ENCODE peak calls at places on chromosomes 6 and 20, in five cellular contexts. G, C, B, R and D are unnamed samples.

GRCh38 chr6:148177589-148178233 is 164.9 kb upstream of the SASH1 start:
- DNase-seq in G (peak), C (peak), B (peak), R (peak), D (no peak)

GRCh38 chr6:4008324-4009047 is 70.5 kb downstream of the FAM217A start:
- DNase-seq in G (peak), C (peak), B (no peak), R (peak), D (peak)

GRCh38 chr6:56693246-56693607 is 50.5 kb upstream of the DST start:
- DNase-seq in G (no peak), C (no peak), B (no peak), R (peak), D (no peak)

GRCh38 chr6:19988555-19988954 is 151.4 kb downstream of the ID4 start:
- DNase-seq in G (no peak), C (no peak), B (no peak), R (peak), D (peak)

GRCh38 chr6:116557863-116558262 is 4.3 kb downstream of the CALHM4 start:
- DNase-seq in G (peak), C (no peak), B (no peak), R (peak), D (peak)

GRCh38 chr6:81487489-81487888 is 265.0 kb downstream of the TENT5A start:
- DNase-seq in G (no peak), C (no peak), B (no peak), R (no peak), D (peak)

GRCh38 chr20:39004508-39004907 is 42.4 kb downstream of the DHX35 start:
- DNase-seq in G (no peak), C (no peak), B (no peak), R (no peak), D (no peak)

GRCh38 chr20:55888655-55889054 is 116.7 kb downstream of the CBLN4 start:
- DNase-seq in G (no peak), C (peak), B (no peak), R (no peak), D (peak)

GRCh38 chr20:3971145-3971544 is 44.2 kb downstream of the RNF24 start:
- DNase-seq in G (no peak), C (no peak), B (no peak), R (no peak), D (no peak)

GRCh38 chr6:7684843-7685242 is 41.1 kb upstream of the BMP6 start:
- DNase-seq in G (no peak), C (no peak), B (peak), R (no peak), D (no peak)

GRCh38 chr6:43435682-43436437 is 8.5 kb downstream of the ABCC10 start:
- DNase-seq in G (no peak), C (no peak), B (no peak), R (no peak), D (no peak)

GRCh38 chr6:116217069-116217468 is 36.8 kb downstream of the TSPYL4 start:
- DNase-seq in G (peak), C (no peak), B (no peak), R (peak), D (peak)

GRCh38 chr6:73487473-73487872 is 25.9 kb downstream of the MTO1 start:
- DNase-seq in G (no peak), C (no peak), B (no peak), R (no peak), D (no peak)

GRCh38 chr6:141131616-141132015 is 1001.1 kb upstream of the GJE1 start:
- DNase-seq in G (no peak), C (no peak), B (no peak), R (no peak), D (no peak)

GRCh38 chr6:72826033-72826432 is 204.2 kb downstream of the KCNQ5 start:
- DNase-seq in G (no peak), C (no peak), B (no peak), R (no peak), D (no peak)

GRCh38 chr6:69069881-69070280 is 434.8 kb downstream of the ADGRB3 start:
- DNase-seq in G (no peak), C (no peak), B (no peak), R (no peak), D (no peak)

GRCh38 chr6:151286192-151286591 is 46.4 kb downstream of the AKAP12 start:
- DNase-seq in G (no peak), C (no peak), B (no peak), R (no peak), D (no peak)

GRCh38 chr6:18350271-18350670 is 36.9 kb upstream of the RNF144B start:
- DNase-seq in G (no peak), C (no peak), B (no peak), R (no peak), D (no peak)

GRCh38 chr20:20465259-20465658 is 97.4 kb downstream of the INSM1 start:
- DNase-seq in G (no peak), C (no peak), B (no peak), R (no peak), D (peak)

GRCh38 chr20:50347568-50347981 is 156.9 kb downstream of the CEBPB start:
- DNase-seq in G (no peak), C (no peak), B (no peak), R (no peak), D (no peak)

DNA sequence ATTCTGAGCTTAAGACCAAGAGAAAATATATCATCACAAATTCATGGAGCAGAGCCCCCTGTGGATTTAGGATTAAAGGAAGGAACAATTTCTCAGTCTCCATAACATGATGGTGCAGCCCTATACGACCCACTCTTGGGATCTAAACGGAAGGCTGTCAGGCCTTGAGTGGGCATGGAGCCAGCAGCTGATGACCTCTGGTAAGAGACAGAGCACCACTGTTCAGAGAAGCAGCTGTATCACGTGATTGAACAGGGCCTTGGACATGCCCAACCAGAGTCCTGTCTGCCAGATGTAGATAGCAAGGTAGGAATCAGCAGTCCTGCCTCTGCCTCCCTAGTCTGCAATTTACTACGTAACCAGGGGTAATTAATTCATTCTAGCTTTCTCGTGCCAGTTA is 259.4 kb upstream of the POU3F2 start:
- DNase-seq in G (no peak), C (peak), B (no peak), R (peak), D (no peak)
- TF ChIP-seq JUND in G (no peak), C (no peak), B (no peak), R (no peak), D (no peak)

GRCh38 chr6:106788761-106789160 is 159.4 kb downstream of the QRSL1 start:
- DNase-seq in G (no peak), C (peak), B (no peak), R (no peak), D (no peak)

GRCh38 chr6:106790935-106791334 is 161.6 kb downstream of the QRSL1 start:
- DNase-seq in G (no peak), C (no peak), B (no peak), R (no peak), D (no peak)

GRCh38 chr6:106787327-106788196 is 158.2 kb downstream of the QRSL1 start:
- DNase-seq in G (no peak), C (no peak), B (no peak), R (peak), D (no peak)

GRCh38 chr6:106790146-106790770 is 160.9 kb downstream of the QRSL1 start:
- DNase-seq in G (no peak), C (no peak), B (no peak), R (peak), D (no peak)

DNA sequence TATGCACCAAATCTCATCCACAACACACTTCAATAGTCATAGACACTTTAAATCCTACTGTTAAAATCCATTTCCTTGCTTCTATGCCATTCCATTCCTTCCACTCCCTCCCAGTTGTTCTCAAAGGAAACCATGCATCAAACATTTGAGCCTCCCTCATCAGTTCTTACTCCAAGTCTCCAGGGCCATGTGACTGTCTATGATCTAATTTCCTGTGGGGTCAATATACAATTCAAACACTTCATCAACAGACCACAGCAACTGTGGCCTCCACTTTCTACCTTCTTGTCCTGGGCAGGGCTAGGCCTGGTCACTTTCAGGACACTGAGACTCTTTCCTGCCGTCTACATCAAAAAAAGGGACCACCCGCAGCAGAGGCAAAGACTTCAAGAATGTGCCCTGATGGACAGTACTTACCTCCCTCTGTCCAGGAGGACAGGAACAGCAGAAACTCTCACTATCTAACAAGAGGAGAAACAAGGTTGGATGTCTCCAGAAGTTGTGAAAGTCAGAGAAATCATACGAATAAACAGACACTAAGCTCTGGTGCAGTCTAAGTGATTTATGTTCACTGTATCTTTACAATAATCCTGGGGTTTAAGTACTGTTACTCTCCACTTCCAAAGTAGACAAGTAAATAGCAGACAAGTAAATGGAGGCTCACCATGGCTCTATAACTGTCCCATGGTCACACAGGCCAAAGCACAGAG is 160.2 kb downstream of the QRSL1 start:
- DNase-seq in G (no peak), C (no peak), B (no peak), R (no peak), D (no peak)
- TF ChIP-seq JUND in G (no peak), C (no peak), B (no peak), R (no peak), D (no peak)

GRCh38 chr6:107564223-107564855 is 74.4 kb downstream of the SOBP start:
- DNase-seq in G (no peak), C (peak), B (no peak), R (no peak), D (peak)

GRCh38 chr6:107569456-107569855 is 79.5 kb downstream of the SOBP start:
- DNase-seq in G (no peak), C (no peak), B (no peak), R (no peak), D (no peak)

GRCh38 chr6:107565165-107565723 is 75.3 kb downstream of the SOBP start:
- DNase-seq in G (no peak), C (no peak), B (no peak), R (peak), D (no peak)

GRCh38 chr6:107571354-107571753 is 81.4 kb downstream of the SOBP start:
- DNase-seq in G (no peak), C (no peak), B (no peak), R (no peak), D (no peak)

GRCh38 chr6:107567643-107568042 is 77.7 kb downstream of the SOBP start:
- DNase-seq in G (no peak), C (no peak), B (no peak), R (no peak), D (no peak)
- TF ChIP-seq JUND in G (no peak), C (no peak), B (no peak), R (no peak), D (no peak)

GRCh38 chr6:135586844-135587243 is 89.3 kb upstream of the AHI1 start:
- DNase-seq in G (no peak), C (no peak), B (no peak), R (no peak), D (no peak)
- TF ChIP-seq JUND in G (no peak), C (no peak), B (no peak), R (no peak), D (no peak)

GRCh38 chr20:60255426-60255825 is 297.2 kb downstream of the CDH26 start:
- DNase-seq in G (no peak), C (peak), B (no peak), R (no peak), D (no peak)

GRCh38 chr20:60255866-60256265 is 297.6 kb downstream of the CDH26 start:
- DNase-seq in G (no peak), C (peak), B (no peak), R (no peak), D (no peak)

GRCh38 chr20:60253471-60253870 is 295.2 kb downstream of the CDH26 start:
- DNase-seq in G (no peak), C (no peak), B (no peak), R (no peak), D (no peak)

GRCh38 chr20:60256811-60257210 is 298.6 kb downstream of the CDH26 start:
- DNase-seq in G (no peak), C (no peak), B (no peak), R (no peak), D (no peak)

GRCh38 chr20:60254901-60255411 is 296.7 kb downstream of the CDH26 start:
- DNase-seq in G (no peak), C (peak), B (no peak), R (no peak), D (no peak)
- TF ChIP-seq JUND in G (no peak), C (no peak), B (no peak), R (no peak), D (no peak)

DNA sequence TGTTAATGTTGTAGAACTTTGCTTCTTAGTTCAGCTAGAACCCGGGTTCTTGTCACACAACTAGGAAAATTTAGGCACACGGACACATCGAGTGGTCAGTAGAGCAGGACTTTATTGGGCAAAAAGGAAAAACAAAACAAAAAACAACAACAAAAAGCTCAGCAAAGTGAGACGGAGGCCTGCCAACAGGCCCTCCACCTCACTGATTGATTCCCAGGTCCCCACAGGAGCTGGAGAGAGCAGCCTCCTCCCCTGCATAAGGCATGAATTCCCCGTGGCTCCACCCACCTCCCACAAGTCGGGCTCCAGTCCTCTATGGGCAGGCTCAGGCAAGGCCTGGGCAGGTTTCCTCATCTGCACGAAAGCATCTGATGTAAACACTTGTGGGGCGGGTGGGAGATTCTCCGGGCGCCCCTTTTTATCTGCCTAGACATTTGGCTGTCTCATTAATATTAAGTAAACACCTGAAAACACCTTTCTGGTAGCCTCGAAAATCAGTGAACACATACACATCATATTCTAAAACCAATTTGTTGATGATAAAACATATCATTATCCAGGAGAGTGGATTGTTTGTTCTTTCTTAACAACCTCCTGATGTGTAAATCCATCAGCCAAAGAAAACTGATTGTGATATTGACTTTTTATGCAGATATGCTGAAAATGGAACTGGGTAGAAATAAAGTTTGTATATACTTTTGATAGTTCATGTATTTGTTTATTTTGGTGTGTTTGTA is 75.5 kb downstream of the ADGRG6 start:
- DNase-seq in G (peak), C (no peak), B (peak), R (peak), D (peak)
- TF ChIP-seq JUND in G (no peak), C (peak), B (no peak), R (no peak), D (no peak)

DNA sequence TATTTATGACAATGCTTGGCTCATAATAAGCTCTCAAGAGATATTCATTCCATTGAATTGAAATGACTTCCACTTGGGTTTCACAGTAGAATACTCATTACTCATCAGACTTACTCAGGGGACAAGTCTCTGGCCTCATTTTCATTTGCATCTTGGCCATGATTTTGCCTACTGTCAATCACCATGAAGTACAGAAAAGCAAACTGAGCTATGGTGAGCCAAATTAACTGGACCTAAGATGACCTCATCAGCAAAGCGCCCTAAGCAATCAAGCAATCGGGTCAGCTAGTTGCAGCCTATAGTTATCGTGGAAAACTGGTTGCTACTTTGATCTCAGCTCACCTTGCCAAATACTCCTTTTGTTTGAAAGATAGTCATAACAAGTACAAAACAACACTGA is 494.7 kb upstream of the SLC35B3 start:
- DNase-seq in G (no peak), C (no peak), B (no peak), R (no peak), D (no peak)
- TF ChIP-seq JUND in G (no peak), C (no peak), B (no peak), R (no peak), D (no peak)